ENCODE peak calls at places on chromosome X, in four cellular contexts. C is IMR-90, N is GM12878, L is K562. U is an unnamed sample.

GRCh38 chrX:40167240-40168182 is 69.8 kb upstream of the BCOR start:
- DNase-seq in N (no peak), L (peak; percentile 46), C (no peak), U (no peak)

GRCh38 chrX:101973066-101973465 is 41.2 kb upstream of the ZMAT1 start:
- DNase-seq in N (no peak), L (no peak), C (no peak), U (no peak)

GRCh38 chrX:112512509-112512908 is 167.2 kb downstream of the LHFPL1 start:
- DNase-seq in N (no peak), C (peak; percentile 4), L (no peak), U (no peak)

GRCh38 chrX:54358424-54359211 is 772 bp upstream of the WNK3 start:
- DNase-seq in L (no peak), C (peak; percentile 41), N (no peak), U (peak; percentile 75)

GRCh38 chrX:151970661-151971060 is 3.8 kb downstream of the GABRE start:
- DNase-seq in N (no peak), L (no peak), C (peak; percentile 65), U (no peak)

GRCh38 chrX:53682885-53683555 is 3.5 kb downstream of the HUWE1 start:
- DNase-seq in L (peak; percentile 67), N (no peak), C (peak; percentile 50), U (peak; percentile 57)

GRCh38 chrX:103817502-103817901 is 14.6 kb downstream of the RAB9B start:
- DNase-seq in L (peak; percentile 64), C (peak; percentile 42), N (peak; percentile 11), U (peak; percentile 53)

GRCh38 chrX:68261060-68261672 is 172.1 kb downstream of the OPHN1 start:
- DNase-seq in L (peak; percentile 5), C (peak; percentile 20), N (no peak), U (no peak)

GRCh38 chrX:16594490-16594889 is 55.5 kb upstream of the S100G start:
- DNase-seq in N (no peak), C (no peak), L (no peak), U (peak; percentile 49)

GRCh38 chrX:72255445-72255844 is 16.6 kb upstream of the ERCC6L start:
- DNase-seq in L (no peak), C (no peak), N (no peak), U (no peak)

GRCh38 chrX:40845331-40845911 is 110.1 kb upstream of the MED14 start:
- DNase-seq in L (no peak), N (no peak), C (peak; percentile 95), U (peak; percentile 30)

GRCh38 chrX:134482371-134482770 is 22.4 kb downstream of the HPRT1 start:
- DNase-seq in L (no peak), C (no peak), N (no peak), U (no peak)

GRCh38 chrX:132375941-132376340 is 112.9 kb downstream of the MBNL3 start:
- DNase-seq in C (no peak), N (no peak), L (peak; percentile 1), U (peak; percentile 0)

GRCh38 chrX:32774966-32775365 is 436.4 kb downstream of the DMD start:
- DNase-seq in N (no peak), C (no peak), L (no peak), U (no peak)

GRCh38 chrX:96987228-96987627 is 103.5 kb downstream of the RPA4 start:
- DNase-seq in L (no peak), N (no peak), C (peak; percentile 75), U (no peak)

GRCh38 chrX:41301438-41301824 is 32.5 kb upstream of the DDX3X start:
- DNase-seq in C (no peak), N (no peak), L (no peak), U (no peak)

GRCh38 chrX:40116925-40117324 is 19.2 kb upstream of the BCOR start:
- DNase-seq in L (no peak), N (no peak), C (no peak), U (no peak)

GRCh38 chrX:110280954-110281353 is 36.9 kb downstream of the AMMECR1 start:
- DNase-seq in L (no peak), C (peak; percentile 58), N (no peak), U (no peak)

GRCh38 chrX:139134316-139134715 is 396.2 kb upstream of the F9 start:
- DNase-seq in C (no peak), L (no peak), N (no peak), U (no peak)

GRCh38 chrX:2710496-2710895 is 19.4 kb downstream of the CD99 start:
- DNase-seq in L (no peak), C (no peak), N (no peak), U (no peak)

GRCh38 chrX:103536071-103536470 is 16.8 kb upstream of the RAB40A start:
- DNase-seq in C (no peak), L (no peak), N (no peak), U (no peak)

GRCh38 chrX:133574716-133575115 is 159.4 kb upstream of the GPC4 start:
- DNase-seq in C (no peak), N (no peak), L (no peak), U (no peak)

GRCh38 chrX:148741441-148741840 is 241.0 kb downstream of the AFF2 start:
- DNase-seq in N (no peak), C (no peak), L (no peak), U (no peak)

DNA sequence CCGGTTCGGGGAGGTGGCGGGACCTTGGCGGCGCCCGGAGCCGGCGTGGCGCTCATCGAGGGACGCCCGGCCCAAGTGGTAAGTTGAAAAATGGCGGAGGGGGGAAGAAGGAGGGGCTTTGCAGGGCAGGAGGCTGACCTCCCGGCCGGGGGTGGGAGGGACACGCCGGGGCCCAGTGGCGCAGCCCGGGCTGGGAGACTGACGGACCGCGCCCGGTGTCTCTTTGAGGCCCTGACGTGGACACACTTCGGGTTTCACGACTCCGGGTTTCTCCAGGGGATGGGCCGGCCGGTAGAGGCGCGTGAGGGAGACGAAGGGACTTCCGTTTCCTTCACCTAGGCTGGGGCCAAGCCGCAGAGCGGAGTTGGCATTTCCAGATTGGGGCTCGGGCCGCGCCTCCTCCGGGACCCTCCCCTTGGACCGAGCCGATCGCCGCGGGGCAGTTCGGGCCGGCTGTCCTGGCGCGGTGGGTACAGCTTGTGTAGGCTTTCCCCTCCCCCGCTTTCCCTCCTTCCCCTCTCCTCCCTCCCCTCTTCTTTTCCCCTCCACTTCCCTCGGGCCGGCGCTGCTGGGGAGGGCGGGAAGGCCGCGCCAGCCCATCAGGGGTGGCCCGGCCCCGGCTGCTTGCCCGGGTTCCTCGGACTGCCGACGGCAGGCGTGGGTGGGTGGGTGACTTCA is at the start of gene XIAP:
- DNase-seq in C (peak; percentile 84), N (peak; percentile 41), L (peak; percentile 90), U (peak; percentile 85)
- TF ChIP-seq POLR2A in C (peak; percentile 86), N (peak; percentile 81), L (peak; percentile 86), U (no peak)

GRCh38 chrX:15404712-15405111 is 20.5 kb upstream of the VEGFD start:
- DNase-seq in C (peak; percentile 36), L (peak; percentile 12), N (no peak), U (peak; percentile 51)
- TF ChIP-seq FOS in C (no peak), L (no peak), N (no peak), U (no peak)

GRCh38 chrX:150610446-150610845 is 42.0 kb downstream of the MTM1 start:
- DNase-seq in C (no peak), L (no peak), N (no peak), U (no peak)

GRCh38 chrX:150621652-150622051 is 53.2 kb downstream of the MTM1 start:
- DNase-seq in L (no peak), C (no peak), N (no peak), U (no peak)

GRCh38 chrX:150615356-150615755 is 46.9 kb downstream of the MTM1 start:
- DNase-seq in C (no peak), L (no peak), N (no peak), U (no peak)

GRCh38 chrX:150616863-150617198 is 48.4 kb downstream of the MTM1 start:
- DNase-seq in C (peak; percentile 54), L (no peak), N (no peak), U (no peak)

DNA sequence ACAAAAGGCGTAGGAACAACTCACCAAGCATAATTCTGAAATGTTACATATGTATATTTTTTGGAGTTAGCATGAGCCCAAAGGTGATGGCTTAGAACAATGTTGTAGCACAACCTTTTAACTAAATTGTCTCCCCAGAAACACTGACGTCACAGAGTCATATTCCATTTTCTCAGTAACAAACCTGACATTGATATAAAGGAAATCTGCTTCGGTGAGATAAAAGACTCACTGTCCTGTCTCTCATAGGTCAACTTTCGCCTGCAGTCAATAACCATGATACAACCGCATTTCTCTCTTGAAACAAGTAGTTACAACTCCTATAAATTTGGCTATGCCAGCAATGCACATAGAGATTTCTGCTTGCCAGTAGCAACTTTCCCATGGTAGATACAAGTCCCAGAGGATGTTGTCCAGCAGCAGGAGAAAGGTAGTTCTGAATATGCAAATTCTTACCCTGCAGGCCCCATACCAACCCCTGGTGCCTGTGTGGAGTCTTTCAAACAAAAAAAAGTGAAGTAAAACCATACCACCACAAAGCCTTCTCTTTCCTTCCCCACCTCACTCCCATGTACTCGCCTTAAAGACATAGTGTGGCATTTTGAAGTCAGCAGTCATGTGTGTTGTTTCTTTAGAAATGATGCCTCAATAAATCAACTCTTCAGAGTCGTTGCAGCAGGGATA is 47.9 kb downstream of the MTM1 start:
- DNase-seq in C (no peak), L (peak; percentile 11), N (no peak), U (no peak)
- H2AFZ ChIP-seq in C (no peak overlapping the region), L (no peak overlapping the region), N (no peak overlapping the region), U (no peak overlapping the region)

GRCh38 chrX:107674480-107675364 is 46.4 kb downstream of the PRPS1 start:
- DNase-seq in N (no peak), L (peak; percentile 76), C (no peak), U (no peak)
- TF ChIP-seq POLR2A in N (no peak), L (no peak), C (no peak), U (no peak)

DNA sequence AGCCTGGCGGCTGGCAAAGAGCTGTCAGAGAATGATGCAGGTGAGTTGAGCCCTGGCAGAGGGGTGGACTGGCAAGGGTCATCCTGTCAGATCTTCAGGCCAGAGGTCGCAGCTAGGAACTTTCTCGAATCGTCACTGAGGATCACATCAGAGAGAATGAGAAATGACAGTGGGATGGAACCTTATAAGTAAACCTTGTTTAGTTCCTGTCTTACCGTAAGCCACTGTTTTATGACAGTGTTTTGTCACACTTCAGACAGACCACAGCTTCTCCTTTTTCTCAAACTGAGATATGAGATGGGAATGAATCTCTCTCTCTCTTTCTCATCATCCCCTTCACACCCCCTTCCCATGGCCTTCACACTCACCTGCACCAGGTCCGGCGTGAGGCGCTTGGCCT is 9.3 kb downstream of the DIPK2B start:
- DNase-seq in L (no peak), C (no peak), N (no peak), U (no peak)
- TF ChIP-seq FOS in L (no peak), C (no peak), N (no peak), U (no peak)

GRCh38 chrX:43870758-43871419 is 11.4 kb downstream of the MAOB start:
- DNase-seq in L (no peak), C (no peak), N (no peak), U (no peak)
- H2AFZ ChIP-seq in L (no peak overlapping the region), C (no peak overlapping the region), N (no peak overlapping the region), U (no peak overlapping the region)

GRCh38 chrX:38800981-38801845 is at the start of gene MID1IP1:
- DNase-seq in N (no peak), L (peak; percentile 94), C (peak; percentile 89), U (peak; percentile 91)
- TF ChIP-seq POLR2A in N (no peak), L (peak; percentile 92), C (peak; percentile 60), U (peak; percentile 38)

DNA sequence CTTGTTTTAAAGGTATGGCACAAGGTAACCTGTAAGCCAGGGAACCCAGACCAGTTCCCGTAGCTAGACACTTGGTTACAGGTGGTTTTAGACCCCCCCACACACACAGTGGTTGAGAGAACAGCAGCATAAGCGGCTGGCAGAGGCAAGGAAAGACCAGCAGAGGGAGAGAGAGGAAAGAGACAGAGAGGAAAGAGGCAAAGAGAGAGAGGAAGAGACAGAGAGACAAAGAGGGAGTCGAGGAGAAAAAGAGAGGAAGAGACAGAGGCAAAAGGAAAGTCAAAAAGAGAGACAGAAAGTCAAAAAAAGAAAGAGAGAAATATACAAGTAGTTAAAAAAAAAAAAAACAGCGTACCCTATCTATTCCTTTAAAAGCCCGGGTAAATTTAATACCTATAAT is 19.5 kb upstream of the PCSK1N start:
- DNase-seq in L (peak; percentile 42), C (no peak), N (no peak), U (no peak)
- TF ChIP-seq FOS in L (no peak), C (no peak), N (no peak), U (no peak)